ENCODE peak calls at places on chromosomes 2 and 18, in four cellular contexts. T is HCT116, N is lower lobe of right lung, I is astrocyte of the spinal cord. P is an unnamed sample.
A peak's percentile ranks its signal among the peaks of the same experiment; 100 is the strongest.

GRCh38 chr2:165474621-165475269 is 5.2 kb downstream of the CSRNP3 start:
- DNase-seq in T (no peak), N (no peak), I (no peak), P (no peak)

GRCh38 chr2:226649871-226650660 is 149.6 kb downstream of the IRS1 start:
- DNase-seq in T (peak; percentile 97), N (peak; percentile 71), I (peak; percentile 99), P (peak; percentile 99)

GRCh38 chr18:37244618-37245017 is 321.0 kb downstream of the CELF4 start:
- DNase-seq in T (no peak), N (no peak), I (no peak), P (no peak)

GRCh38 chr2:210616074-210616473 is 59.7 kb downstream of the CPS1 start:
- DNase-seq in T (no peak), N (no peak), I (no peak), P (no peak)

GRCh38 chr2:144452169-144453038 is 67.5 kb downstream of the ZEB2 start:
- DNase-seq in T (no peak), N (no peak), I (peak; percentile 63), P (no peak)

GRCh38 chr18:9103488-9103887 is 989 bp downstream of the NDUFV2 start:
- DNase-seq in T (no peak), N (no peak), I (peak; percentile 56), P (no peak)

GRCh38 chr2:17713291-17713690 is 40.3 kb downstream of the SMC6 start:
- DNase-seq in T (no peak), N (no peak), I (no peak), P (no peak)

GRCh38 chr2:7180641-7181370 is 263.6 kb downstream of the RNF144A start:
- DNase-seq in T (no peak), N (no peak), I (peak; percentile 73), P (no peak)

GRCh38 chr2:109164739-109165221 is 35.8 kb downstream of the SH3RF3 start:
- DNase-seq in T (no peak), N (no peak), I (peak; percentile 74), P (peak; percentile 88)

GRCh38 chr2:170073288-170073687 is 104.7 kb upstream of the MYO3B start:
- DNase-seq in T (no peak), N (no peak), I (peak; percentile 76), P (peak; percentile 65)

GRCh38 chr2:127891806-127892205 is 6.0 kb upstream of the AMMECR1L start:
- DNase-seq in T (no peak), N (peak; percentile 67), I (no peak), P (no peak)

GRCh38 chr2:204407209-204408070 is 137.8 kb upstream of the PARD3B start:
- DNase-seq in T (no peak), N (no peak), I (no peak), P (peak; percentile 18)

GRCh38 chr18:48826271-48826670 is 124.5 kb downstream of the SMAD7 start:
- DNase-seq in T (no peak), N (peak; percentile 12), I (no peak), P (no peak)

GRCh38 chr18:36314754-36315153 is 17.2 kb downstream of the FHOD3 start:
- DNase-seq in T (no peak), N (no peak), I (peak; percentile 88), P (peak; percentile 75)

GRCh38 chr2:162029287-162029901 is 44.6 kb downstream of the DPP4 start:
- DNase-seq in T (peak; percentile 35), N (no peak), I (peak; percentile 34), P (peak; percentile 82)

GRCh38 chr2:11658208-11658607 is 11.8 kb downstream of the NTSR2 start:
- DNase-seq in T (no peak), N (no peak), I (no peak), P (no peak)

GRCh38 chr18:9586814-9587213 is 27.5 kb downstream of the PPP4R1 start:
- DNase-seq in T (no peak), N (no peak), I (no peak), P (no peak)

GRCh38 chr2:59756145-59756544 is 797.3 kb downstream of the BCL11A start:
- DNase-seq in T (no peak), N (no peak), I (no peak), P (no peak)

GRCh38 chr2:233124449-233125080 is 64.4 kb downstream of the INPP5D start:
- DNase-seq in T (no peak), N (no peak), I (no peak), P (no peak)

GRCh38 chr2:137091704-137092103 is 326.4 kb downstream of the THSD7B start:
- DNase-seq in T (no peak), N (no peak), I (no peak), P (no peak)

GRCh38 chr2:84938194-84938879 is 32.6 kb upstream of the KCMF1 start:
- DNase-seq in T (peak; percentile 45), N (no peak), I (no peak), P (no peak)

GRCh38 chr2:219969508-219969907 is 342.1 kb downstream of the SLC4A3 start:
- DNase-seq in T (no peak), N (no peak), I (peak; percentile 57), P (peak; percentile 18)

GRCh38 chr18:76805221-76805620 is 17.1 kb upstream of the ZNF236 start:
- DNase-seq in T (no peak), N (no peak), I (peak; percentile 39), P (peak; percentile 41)

GRCh38 chr2:85583667-85584353 is 421 bp upstream of the VAMP5 start:
- DNase-seq in T (no peak), N (no peak), I (no peak), P (no peak)

GRCh38 chr18:75198046-75198445 is 10.9 kb downstream of the PTGR3 start:
- DNase-seq in T (no peak), N (no peak), I (peak; percentile 50), P (peak; percentile 76)

GRCh38 chr18:23113576-23113975 is 21.7 kb upstream of the CABLES1 start:
- DNase-seq in T (no peak), N (no peak), I (no peak), P (no peak)

GRCh38 chr2:120974950-120975349 is 239.3 kb downstream of the GLI2 start:
- DNase-seq in T (no peak), N (no peak), I (no peak), P (no peak)

GRCh38 chr2:118815731-118816130 is 31.7 kb downstream of the EN1 start:
- DNase-seq in T (no peak), N (no peak), I (no peak), P (no peak)

GRCh38 chr18:46073474-46074331 is 1.6 kb upstream of the PSTPIP2 start:
- DNase-seq in T (peak; percentile 51), N (no peak), I (peak; percentile 74), P (peak; percentile 50)

GRCh38 chr2:120305296-120305695 is 40.6 kb upstream of the INHBB start:
- DNase-seq in T (no peak), N (no peak), I (no peak), P (no peak)

GRCh38 chr18:56199580-56200320 is 438.6 kb downstream of the TXNL1 start:
- DNase-seq in T (no peak), N (no peak), I (no peak), P (no peak)

GRCh38 chr18:43847164-43848091 is 570.1 kb upstream of the SYT4 start:
- DNase-seq in T (no peak), N (no peak), I (peak; percentile 76), P (peak; percentile 76)

GRCh38 chr2:2579814-2580213 is 248.7 kb upstream of the MYT1L start:
- DNase-seq in T (no peak), N (no peak), I (no peak), P (no peak)

GRCh38 chr18:48799724-48800315 is 150.9 kb downstream of the SMAD7 start:
- DNase-seq in T (no peak), N (no peak), I (no peak), P (no peak)

GRCh38 chr2:109376115-109376514 is 237.7 kb downstream of the SEPTIN10 start:
- DNase-seq in T (no peak), N (no peak), I (peak; percentile 48), P (peak; percentile 35)

GRCh38 chr2:185221-185620 is 78.6 kb downstream of the SH3YL1 start:
- DNase-seq in T (no peak), N (no peak), I (no peak), P (no peak)

GRCh38 chr2:216849987-216850386 is 9.9 kb downstream of the TNP1 start:
- DNase-seq in T (no peak), N (no peak), I (no peak), P (no peak)

GRCh38 chr18:24112874-24113615 is 25.8 kb upstream of the CABYR start:
- DNase-seq in T (peak; percentile 90), N (no peak), I (peak; percentile 71), P (peak; percentile 70)

GRCh38 chr2:241161646-241162281 is 11.5 kb downstream of the PPP1R7 start:
- DNase-seq in T (no peak), N (peak; percentile 55), I (peak; percentile 86), P (peak; percentile 95)

GRCh38 chr2:224063308-224063648 is 24.2 kb upstream of the SERPINE2 start:
- DNase-seq in T (no peak), N (no peak), I (no peak), P (no peak)
- H3K4me3 ChIP-seq in T (no peak overlapping the region), N (no peak overlapping the region), I (no peak overlapping the region), P (no peak overlapping the region)

DNA sequence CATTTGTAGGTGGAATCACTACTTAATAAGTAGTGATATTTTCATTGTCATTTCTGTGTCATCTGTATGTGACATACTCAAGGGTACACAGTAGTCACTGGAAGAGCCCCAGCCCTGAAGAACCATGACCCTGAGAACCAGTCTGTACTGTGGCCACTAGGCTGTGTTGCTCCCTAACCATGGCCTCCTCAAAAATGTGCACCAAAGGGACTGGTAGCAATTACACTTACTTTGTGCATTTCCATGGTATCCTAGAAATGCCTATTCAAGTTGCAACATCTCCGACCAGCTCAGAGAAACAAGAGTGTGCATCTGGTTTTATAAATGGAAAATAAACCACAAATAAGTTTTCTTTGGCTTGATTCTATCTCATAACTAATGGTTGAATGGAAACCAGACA is 155.1 kb downstream of the DOCK10 start:
- DNase-seq in T (no peak), N (no peak), I (peak; percentile 78), P (peak; percentile 87)
- TF ChIP-seq CTCF in T (peak; percentile 14), N (no peak), I (peak; percentile 46), P (peak; percentile 40)

GRCh38 chr2:176174382-176174834 is 14.1 kb upstream of the HOXD1 start:
- DNase-seq in T (no peak), N (no peak), I (no peak), P (no peak)
- H3K4me3 ChIP-seq in T (no peak overlapping the region), N (no peak overlapping the region), I (peak overlapping the region; percentile 13), P (no peak overlapping the region)

GRCh38 chr2:70140978-70141753 is 49.7 kb downstream of the C2orf42 start:
- DNase-seq in T (peak; percentile 94), N (peak; percentile 69), I (peak; percentile 35), P (no peak)
- TF ChIP-seq CTCF in T (peak; percentile 71), N (peak; percentile 42), I (peak; percentile 40), P (no peak)

DNA sequence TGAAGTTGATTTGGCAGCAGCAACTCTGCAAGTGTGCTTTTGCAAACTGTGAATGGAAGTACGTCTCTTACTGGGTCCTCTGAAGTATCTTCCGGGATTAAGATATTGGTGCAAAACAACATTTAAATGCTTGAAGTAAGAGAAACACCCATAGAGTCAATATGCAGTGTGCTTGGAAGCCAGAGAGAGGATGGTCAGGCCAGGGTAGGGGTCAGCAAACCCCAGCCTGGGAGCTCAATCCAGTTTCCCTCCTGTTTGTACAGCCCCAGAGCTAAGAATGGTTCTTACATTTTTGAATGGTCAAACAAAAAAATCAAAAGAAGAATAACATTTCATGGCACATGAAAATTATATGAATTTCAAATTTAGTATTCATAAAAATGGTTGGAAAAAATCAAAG is 13.5 kb downstream of the CCDC68 start:
- DNase-seq in T (no peak), N (no peak), I (no peak), P (no peak)
- H3K4me3 ChIP-seq in T (peak overlapping the region; percentile 39), N (peak overlapping the region; percentile 51), I (no peak overlapping the region), P (no peak overlapping the region)

P was measured in foreskin fibroblast.